ENCODE peak calls at places on chromosomes 12 and 14, in six cellular contexts. One of them, this sample, is unnamed.

GRCh38 chr14:83120187-83120586 is 1586.5 kb upstream of the SEL1L start:
- DNase-seq in WERI-Rb-1: no peak
- DNase-seq in RWPE1: no peak
- DNase-seq in H1: no peak
- DNase-seq in uterus: no peak
- DNase-seq in fibroblast of lung: no peak
- DNase-seq in this sample: no peak

GRCh38 chr12:60594035-60594711 is 998.3 kb downstream of the SLC16A7 start:
- DNase-seq in WERI-Rb-1: no peak
- DNase-seq in RWPE1: no peak
- DNase-seq in H1: no peak
- DNase-seq in uterus: no peak
- DNase-seq in fibroblast of lung: no peak
- DNase-seq in this sample: no peak

GRCh38 chr12:4969405-4969804 is 59.7 kb downstream of the KCNA1 start:
- DNase-seq in WERI-Rb-1: no peak
- DNase-seq in RWPE1: no peak
- DNase-seq in H1: no peak
- DNase-seq in uterus: no peak
- DNase-seq in fibroblast of lung: no peak
- DNase-seq in this sample: no peak

GRCh38 chr12:116376354-116377193 is 99.1 kb upstream of the MED13L start:
- DNase-seq in WERI-Rb-1: no peak
- DNase-seq in RWPE1: peak; percentile 25
- DNase-seq in H1: no peak
- DNase-seq in uterus: no peak
- DNase-seq in fibroblast of lung: peak; percentile 83
- DNase-seq in this sample: no peak

GRCh38 chr14:64801800-64802199 is 77.9 kb downstream of the SPTB start:
- DNase-seq in WERI-Rb-1: peak; percentile 60
- DNase-seq in RWPE1: no peak
- DNase-seq in H1: peak; percentile 75
- DNase-seq in uterus: no peak
- DNase-seq in fibroblast of lung: no peak
- DNase-seq in this sample: peak; percentile 67

GRCh38 chr12:58247633-58248032 is 306.3 kb downstream of the ATP23 start:
- DNase-seq in WERI-Rb-1: peak; percentile 82
- DNase-seq in RWPE1: no peak
- DNase-seq in H1: no peak
- DNase-seq in uterus: no peak
- DNase-seq in fibroblast of lung: no peak
- DNase-seq in this sample: no peak

GRCh38 chr14:61179776-61180398 is 101.3 kb downstream of the TMEM30B start:
- DNase-seq in WERI-Rb-1: no peak
- DNase-seq in RWPE1: no peak
- DNase-seq in H1: no peak
- DNase-seq in uterus: no peak
- DNase-seq in fibroblast of lung: peak; percentile 67
- DNase-seq in this sample: no peak

GRCh38 chr12:20099395-20099976 is 268.9 kb upstream of the PDE3A start:
- DNase-seq in WERI-Rb-1: no peak
- DNase-seq in RWPE1: no peak
- DNase-seq in H1: no peak
- DNase-seq in uterus: no peak
- DNase-seq in fibroblast of lung: no peak
- DNase-seq in this sample: no peak

GRCh38 chr12:105420659-105421240 is 90.3 kb downstream of the C12orf75 start:
- DNase-seq in WERI-Rb-1: peak; percentile 69
- DNase-seq in RWPE1: peak; percentile 60
- DNase-seq in H1: peak; percentile 83
- DNase-seq in uterus: peak; percentile 81
- DNase-seq in fibroblast of lung: peak; percentile 67
- DNase-seq in this sample: peak; percentile 83

GRCh38 chr12:23662966-23663365 is 286.5 kb downstream of the SOX5 start:
- DNase-seq in WERI-Rb-1: no peak
- DNase-seq in RWPE1: no peak
- DNase-seq in H1: no peak
- DNase-seq in uterus: no peak
- DNase-seq in fibroblast of lung: peak; percentile 2
- DNase-seq in this sample: no peak

GRCh38 chr14:37045340-37046061 is 126.9 kb downstream of the SLC25A21 start:
- DNase-seq in WERI-Rb-1: no peak
- DNase-seq in RWPE1: no peak
- DNase-seq in H1: no peak
- DNase-seq in uterus: no peak
- DNase-seq in fibroblast of lung: no peak
- DNase-seq in this sample: no peak

GRCh38 chr12:58341791-58342190 is 400.4 kb downstream of the ATP23 start:
- DNase-seq in WERI-Rb-1: no peak
- DNase-seq in RWPE1: no peak
- DNase-seq in H1: no peak
- DNase-seq in uterus: no peak
- DNase-seq in fibroblast of lung: peak; percentile 69
- DNase-seq in this sample: no peak

GRCh38 chr12:95380997-95381786 is 92.8 kb upstream of the METAP2 start:
- DNase-seq in WERI-Rb-1: no peak
- DNase-seq in RWPE1: no peak
- DNase-seq in H1: no peak
- DNase-seq in uterus: no peak
- DNase-seq in fibroblast of lung: peak; percentile 17
- DNase-seq in this sample: no peak

GRCh38 chr12:95386056-95386455 is 87.9 kb upstream of the METAP2 start:
- DNase-seq in WERI-Rb-1: no peak
- DNase-seq in RWPE1: no peak
- DNase-seq in H1: no peak
- DNase-seq in uterus: no peak
- DNase-seq in fibroblast of lung: no peak
- DNase-seq in this sample: no peak

GRCh38 chr12:95384785-95385184 is 89.2 kb upstream of the METAP2 start:
- DNase-seq in WERI-Rb-1: no peak
- DNase-seq in RWPE1: no peak
- DNase-seq in H1: no peak
- DNase-seq in uterus: no peak
- DNase-seq in fibroblast of lung: no peak
- DNase-seq in this sample: no peak

GRCh38 chr12:95385646-95386045 is 88.3 kb upstream of the METAP2 start:
- DNase-seq in WERI-Rb-1: no peak
- DNase-seq in RWPE1: no peak
- DNase-seq in H1: no peak
- DNase-seq in uterus: peak; percentile 21
- DNase-seq in fibroblast of lung: peak; percentile 38
- DNase-seq in this sample: no peak

DNA sequence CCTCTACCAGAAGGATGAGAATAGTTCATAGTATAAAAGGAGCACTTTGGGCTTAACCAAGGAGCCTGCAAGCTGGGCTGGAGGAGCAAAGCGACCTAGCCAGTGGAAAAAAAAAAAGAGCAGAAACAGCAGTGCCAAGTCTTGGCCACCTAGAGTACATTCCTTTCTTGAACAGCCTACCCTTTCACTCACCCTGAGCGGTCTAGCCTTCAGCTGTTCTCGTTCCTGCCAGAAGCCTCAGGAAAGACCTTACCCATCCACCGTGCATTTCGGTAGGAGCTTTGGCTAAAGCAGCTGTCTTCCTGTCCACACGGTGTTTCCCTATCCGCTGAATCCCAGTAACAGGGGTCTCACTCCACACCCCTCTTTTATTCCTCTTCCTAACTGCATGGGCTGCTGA is 88.7 kb upstream of the METAP2 start:
- DNase-seq in WERI-Rb-1: no peak
- DNase-seq in RWPE1: no peak
- DNase-seq in H1: no peak
- DNase-seq in uterus: peak; percentile 28
- DNase-seq in fibroblast of lung: peak; percentile 48
- DNase-seq in this sample: no peak
- TF ChIP-seq CTCF in WERI-Rb-1: no peak
- TF ChIP-seq CTCF in RWPE1: no peak
- TF ChIP-seq CTCF in H1: no peak
- TF ChIP-seq CTCF in uterus: no peak
- TF ChIP-seq CTCF in fibroblast of lung: no peak
- TF ChIP-seq CTCF in this sample: no peak

GRCh38 chr12:130977046-130977758 is 23.5 kb downstream of the ADGRD1 start:
- DNase-seq in WERI-Rb-1: no peak
- DNase-seq in RWPE1: no peak
- DNase-seq in H1: no peak
- DNase-seq in uterus: no peak
- DNase-seq in fibroblast of lung: no peak
- DNase-seq in this sample: no peak
- TF ChIP-seq CTCF in WERI-Rb-1: peak; percentile 0
- TF ChIP-seq CTCF in RWPE1: no peak
- TF ChIP-seq CTCF in H1: no peak
- TF ChIP-seq CTCF in uterus: no peak
- TF ChIP-seq CTCF in fibroblast of lung: no peak
- TF ChIP-seq CTCF in this sample: no peak

GRCh38 chr12:12081836-12082497 is 11.2 kb downstream of the BCL2L14 start:
- DNase-seq in WERI-Rb-1: peak; percentile 30
- DNase-seq in RWPE1: peak; percentile 50
- DNase-seq in H1: peak; percentile 52
- DNase-seq in uterus: no peak
- DNase-seq in fibroblast of lung: peak; percentile 39
- DNase-seq in this sample: no peak
- TF ChIP-seq CTCF in WERI-Rb-1: peak; percentile 15
- TF ChIP-seq CTCF in RWPE1: no peak
- TF ChIP-seq CTCF in H1: no peak
- TF ChIP-seq CTCF in uterus: no peak
- TF ChIP-seq CTCF in fibroblast of lung: peak; percentile 3
- TF ChIP-seq CTCF in this sample: no peak

GRCh38 chr12:30794020-30794419 is 39.3 kb upstream of the CAPRIN2 start:
- DNase-seq in WERI-Rb-1: no peak
- DNase-seq in RWPE1: no peak
- DNase-seq in H1: no peak
- DNase-seq in uterus: no peak
- DNase-seq in fibroblast of lung: no peak
- DNase-seq in this sample: no peak

GRCh38 chr12:30795660-30796507 is 41.1 kb upstream of the CAPRIN2 start:
- DNase-seq in WERI-Rb-1: peak; percentile 60
- DNase-seq in RWPE1: peak; percentile 75
- DNase-seq in H1: peak; percentile 88
- DNase-seq in uterus: peak; percentile 33
- DNase-seq in fibroblast of lung: peak; percentile 89
- DNase-seq in this sample: peak; percentile 81

GRCh38 chr12:30796508-30796780 is 41.7 kb upstream of the CAPRIN2 start:
- DNase-seq in WERI-Rb-1: peak; percentile 38
- DNase-seq in RWPE1: peak; percentile 71
- DNase-seq in H1: no peak
- DNase-seq in uterus: no peak
- DNase-seq in fibroblast of lung: peak; percentile 79
- DNase-seq in this sample: no peak

GRCh38 chr12:30794591-30795409 is 40.0 kb upstream of the CAPRIN2 start:
- DNase-seq in WERI-Rb-1: no peak
- DNase-seq in RWPE1: peak; percentile 97
- DNase-seq in H1: no peak
- DNase-seq in uterus: no peak
- DNase-seq in fibroblast of lung: peak; percentile 98
- DNase-seq in this sample: no peak

DNA sequence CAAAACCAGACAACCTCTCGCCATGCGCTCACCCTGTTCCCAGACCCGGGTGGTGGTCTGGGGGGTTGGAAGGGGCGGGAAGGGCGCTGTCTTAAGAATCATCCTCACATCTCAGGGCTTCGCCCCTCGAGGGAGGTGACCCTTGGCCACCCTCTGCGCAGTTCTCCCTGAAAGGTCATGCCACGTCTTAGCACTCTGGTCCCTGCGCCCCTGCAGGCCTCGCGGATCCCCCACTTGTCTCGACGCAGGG is 40.6 kb upstream of the CAPRIN2 start:
- DNase-seq in WERI-Rb-1: no peak
- DNase-seq in RWPE1: no peak
- DNase-seq in H1: peak; percentile 81
- DNase-seq in uterus: no peak
- DNase-seq in fibroblast of lung: no peak
- DNase-seq in this sample: peak; percentile 41
- TF ChIP-seq CTCF in WERI-Rb-1: no peak
- TF ChIP-seq CTCF in RWPE1: no peak
- TF ChIP-seq CTCF in H1: no peak
- TF ChIP-seq CTCF in uterus: no peak
- TF ChIP-seq CTCF in fibroblast of lung: no peak
- TF ChIP-seq CTCF in this sample: no peak

This sample was measured in nephron progenitor cell.